ENCODE peak calls at places on chromosomes 4 and X, in nine cellular contexts. M, H, W, K, G, O, U, N and Y are unnamed samples.

GRCh38 chr4:3311489-3312171 is 18.8 kb downstream of the RGS12 start:
- DNase-seq in M (no peak), H (no peak), W (no peak), K (peak; percentile 23), G (no peak), O (peak; percentile 42), U (no peak), N (no peak), Y (no peak)

GRCh38 chr4:152385551-152385950 is 150.3 kb downstream of the FBXW7 start:
- DNase-seq in M (peak; percentile 24), H (no peak), W (no peak), K (no peak), G (no peak), O (no peak), U (peak; percentile 64), N (no peak), Y (no peak)

GRCh38 chr4:122379239-122379638 is 428 bp downstream of the ADAD1 start:
- DNase-seq in M (no peak), H (no peak), W (no peak), K (no peak), G (no peak), O (no peak), U (no peak), N (no peak), Y (no peak)

GRCh38 chr4:128287159-128287870 is at the start of gene PGRMC2:
- DNase-seq in M (peak; percentile 37), H (no peak), W (peak; percentile 28), K (no peak), G (peak; percentile 76), O (peak; percentile 53), U (peak; percentile 68), N (peak; percentile 34), Y (peak; percentile 41)

GRCh38 chrX:147226801-147227200 is 412.3 kb upstream of the CXorf51A start:
- DNase-seq in M (no peak), H (no peak), W (no peak), K (no peak), G (no peak), O (no peak), U (no peak), N (no peak), Y (no peak)

GRCh38 chr4:23368081-23368697 is 521.7 kb downstream of the PPARGC1A start:
- DNase-seq in M (peak; percentile 7), H (no peak), W (peak; percentile 60), K (peak; percentile 55), G (peak; percentile 71), O (peak; percentile 44), U (no peak), N (no peak), Y (peak; percentile 42)

GRCh38 chr4:7938513-7939376 is 916 bp downstream of the AFAP1 start:
- DNase-seq in M (peak; percentile 58), H (no peak), W (peak; percentile 62), K (no peak), G (peak; percentile 71), O (peak; percentile 32), U (peak; percentile 66), N (no peak), Y (no peak)

GRCh38 chrX:20461576-20461975 is 194.9 kb upstream of the RPS6KA3 start:
- DNase-seq in M (no peak), H (no peak), W (no peak), K (no peak), G (no peak), O (no peak), U (peak; percentile 44), N (no peak), Y (no peak)

GRCh38 chrX:85017721-85018120 is 14.0 kb downstream of the APOOL start:
- DNase-seq in M (peak; percentile 38), H (no peak), W (no peak), K (no peak), G (no peak), O (no peak), U (no peak), N (no peak), Y (no peak)

GRCh38 chrX:17812763-17813162 is 48.3 kb downstream of the RAI2 start:
- DNase-seq in M (peak; percentile 7), H (no peak), W (no peak), K (no peak), G (no peak), O (no peak), U (peak; percentile 30), N (peak; percentile 57), Y (no peak)

GRCh38 chr4:183201331-183201730 is 102.3 kb downstream of the WWC2 start:
- DNase-seq in M (peak; percentile 33), H (no peak), W (no peak), K (no peak), G (no peak), O (no peak), U (peak; percentile 95), N (no peak), Y (no peak)

GRCh38 chr4:75513529-75514130 is 573 bp downstream of the RCHY1 start:
- DNase-seq in M (peak; percentile 14), H (no peak), W (no peak), K (no peak), G (no peak), O (no peak), U (peak; percentile 44), N (no peak), Y (no peak)
- H3K27ac ChIP-seq in M (peak overlapping the region; percentile 88), H (peak overlapping the region; percentile 91), W (peak overlapping the region; percentile 97), K (peak overlapping the region; percentile 87), G (peak overlapping the region; percentile 51), O (peak overlapping the region; percentile 99), U (peak overlapping the region; percentile 92), N (peak overlapping the region; percentile 89), Y (peak overlapping the region; percentile 93)

GRCh38 chrX:136206916-136207315 is 44.3 kb downstream of the MAP7D3 start:
- DNase-seq in M (no peak), H (no peak), W (no peak), K (no peak), G (no peak), O (no peak), U (no peak), N (no peak), Y (no peak)
- H3K4me1 ChIP-seq in M (no peaks in the 10 kb centered on the region), H (peaks cover 11% of the 10 kb centered on the region), W (peaks cover 16% of the 10 kb centered on the region), K (no peaks in the 10 kb centered on the region), G (no peaks in the 10 kb centered on the region), O (peaks cover 32% of the 10 kb centered on the region), U (peaks cover 34% of the 10 kb centered on the region), N (peaks cover 3% of the 10 kb centered on the region), Y (peaks cover 3% of the 10 kb centered on the region)

DNA sequence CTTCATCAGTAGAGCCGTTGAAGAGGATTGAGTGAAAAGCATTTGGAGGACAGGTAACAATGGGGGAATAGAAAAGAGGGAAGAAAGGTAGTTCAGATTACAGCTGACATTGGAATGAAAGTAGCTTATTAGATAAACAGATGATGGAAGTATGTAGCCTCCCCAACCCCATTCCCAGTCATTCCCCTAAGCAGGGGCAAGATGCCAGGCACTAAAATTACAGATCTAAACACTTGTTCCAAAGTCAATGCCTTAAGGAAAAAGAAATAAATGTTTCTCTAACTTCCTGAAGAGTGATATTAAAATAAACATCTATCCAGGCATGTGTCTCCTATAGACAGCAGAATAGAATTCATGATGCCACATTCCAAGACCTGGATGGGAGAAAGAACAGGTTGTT is 350.8 kb downstream of the PDGFC start:
- DNase-seq in M (no peak), H (no peak), W (no peak), K (no peak), G (no peak), O (no peak), U (no peak), N (no peak), Y (no peak)
- H3K27ac ChIP-seq in M (no peak overlapping the region), H (no peak overlapping the region), W (no peak overlapping the region), K (no peak overlapping the region), G (no peak overlapping the region), O (no peak overlapping the region), U (no peak overlapping the region), N (no peak overlapping the region), Y (no peak overlapping the region)

GRCh38 chr4:123921339-123921738 is 524.7 kb downstream of the SPRY1 start:
- DNase-seq in M (no peak), H (no peak), W (no peak), K (no peak), G (no peak), O (no peak), U (no peak), N (no peak), Y (no peak)
- H3K4me1 ChIP-seq in M (no peaks in the 10 kb centered on the region), H (no peaks in the 10 kb centered on the region), W (peaks cover 5% of the 10 kb centered on the region), K (no peaks in the 10 kb centered on the region), G (no peaks in the 10 kb centered on the region), O (no peaks in the 10 kb centered on the region), U (peaks cover 6% of the 10 kb centered on the region), N (no peaks in the 10 kb centered on the region), Y (no peaks in the 10 kb centered on the region)

DNA sequence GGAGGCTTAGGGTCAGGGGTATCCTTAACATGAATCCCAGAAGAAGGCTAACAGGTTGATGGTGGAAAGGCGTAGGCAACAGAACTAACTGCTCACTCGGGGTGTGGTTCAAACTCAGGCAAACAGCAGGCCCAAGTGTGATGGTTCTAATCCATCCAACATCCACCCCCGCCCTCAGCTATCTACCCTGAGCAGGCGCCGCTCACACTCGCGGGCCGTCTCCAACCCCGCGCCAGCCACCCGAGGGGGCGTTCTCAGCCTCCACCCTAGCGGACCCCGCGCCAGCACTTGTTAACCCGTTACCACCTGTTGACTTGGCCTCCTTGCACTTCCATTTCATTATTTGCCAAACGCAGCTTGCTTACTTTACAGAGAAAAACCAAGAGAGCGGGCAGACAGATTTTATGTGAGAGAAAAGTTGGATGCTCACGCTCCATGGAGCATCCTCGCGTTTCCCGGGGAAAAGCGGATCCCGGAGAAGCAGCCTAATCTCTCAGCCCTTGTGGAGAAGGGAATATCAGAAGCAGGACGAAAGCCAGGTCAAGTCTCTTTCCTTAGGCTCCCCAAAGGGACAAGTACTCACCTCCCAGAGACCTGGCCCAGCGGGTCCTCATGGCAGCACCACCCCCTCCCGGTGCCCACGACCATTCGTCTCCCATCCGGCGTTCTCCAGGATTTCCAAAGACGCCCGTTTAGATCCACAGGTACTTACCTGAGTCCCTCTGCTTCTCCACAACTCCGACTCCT is 757 bp downstream of the SNCA start:
- DNase-seq in M (peak; percentile 9), H (no peak), W (no peak), K (no peak), G (peak; percentile 34), O (no peak), U (peak; percentile 3), N (peak; percentile 24), Y (no peak)
- H3K27ac ChIP-seq in M (no peak overlapping the region), H (no peak overlapping the region), W (no peak overlapping the region), K (no peak overlapping the region), G (no peak overlapping the region), O (no peak overlapping the region), U (no peak overlapping the region), N (peak overlapping the region; percentile 83), Y (no peak overlapping the region)

DNA sequence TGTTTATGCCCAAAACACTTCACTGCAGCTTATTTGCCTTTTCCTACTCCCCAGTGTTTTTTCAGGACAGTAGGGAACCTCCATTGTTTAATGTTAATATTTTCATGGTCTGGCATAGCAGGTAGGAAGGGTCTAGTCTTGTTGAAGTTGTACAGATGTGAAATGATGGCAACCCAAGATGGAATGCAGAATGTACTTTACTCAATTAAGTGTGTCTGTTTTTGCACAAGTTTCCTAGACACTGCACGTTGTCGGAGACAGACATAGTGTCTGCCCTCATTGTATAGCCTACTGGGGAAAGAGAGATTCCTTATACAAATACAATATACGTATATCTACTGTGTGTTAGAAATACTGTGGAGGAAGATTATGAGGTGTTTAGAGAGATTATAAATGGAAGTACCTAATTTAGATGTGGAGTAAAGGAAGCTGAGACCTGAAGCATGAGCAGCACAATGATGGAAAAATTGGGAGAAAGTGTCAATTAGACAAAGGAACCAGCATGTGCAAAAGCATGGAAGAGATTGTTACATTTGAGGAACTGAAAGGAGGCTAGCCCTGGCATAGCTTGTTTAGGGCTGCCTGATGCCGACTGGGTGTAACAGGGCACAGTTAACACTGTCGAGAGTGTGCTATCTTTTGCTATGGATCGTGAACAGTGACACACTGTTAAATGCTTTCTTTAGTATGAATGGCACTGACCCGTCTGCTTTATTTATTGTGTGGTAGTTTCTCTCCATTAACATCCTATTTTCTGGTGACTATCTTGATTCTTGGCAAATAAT is 18.4 kb downstream of the CPEB2 start:
- DNase-seq in M (no peak), H (no peak), W (no peak), K (no peak), G (no peak), O (no peak), U (no peak), N (no peak), Y (no peak)
- H3K4me1 ChIP-seq in M (peaks cover 12% of the 10 kb centered on the region), H (peaks cover 15% of the 10 kb centered on the region), W (peaks cover 9% of the 10 kb centered on the region), K (no peaks in the 10 kb centered on the region), G (no peaks in the 10 kb centered on the region), O (peaks cover 43% of the 10 kb centered on the region), U (peaks cover 25% of the 10 kb centered on the region), N (no peaks in the 10 kb centered on the region), Y (peaks cover 14% of the 10 kb centered on the region)